ENCODE peak calls at places on chromosomes 12 and 14, in seven cellular contexts. W, U, Y, Z, O, J and D are unnamed samples.

GRCh38 chr14:34554540-34555250 is 15.2 kb upstream of the EAPP start:
- DNase-seq in W (no peak), U (peak), Y (no peak), Z (no peak), O (no peak), J (no peak), D (no peak)

GRCh38 chr12:42473130-42473529 is 116.4 kb downstream of the PRICKLE1 start:
- DNase-seq in W (no peak), U (peak), Y (no peak), Z (no peak), O (no peak), J (no peak), D (no peak)

GRCh38 chr14:69355955-69356321 is 42.2 kb downstream of the ERH start:
- DNase-seq in W (no peak), U (peak), Y (no peak), Z (no peak), O (no peak), J (no peak), D (no peak)

GRCh38 chr12:113149361-113150150 is at the start of gene CFAP73:
- DNase-seq in W (no peak), U (peak), Y (peak), Z (peak), O (peak), J (peak), D (no peak)

GRCh38 chr12:3012786-3013185 is 53.6 kb downstream of the TEAD4 start:
- DNase-seq in W (no peak), U (no peak), Y (no peak), Z (no peak), O (no peak), J (no peak), D (no peak)

GRCh38 chr14:105492051-105492965 is 1.3 kb downstream of the TEDC1 start:
- DNase-seq in W (peak), U (no peak), Y (no peak), Z (no peak), O (peak), J (no peak), D (peak)

GRCh38 chr14:58898655-58899316 is 261.0 kb downstream of the DACT1 start:
- DNase-seq in W (no peak), U (peak), Y (no peak), Z (no peak), O (no peak), J (no peak), D (no peak)

GRCh38 chr12:75889214-75889613 is 142.4 kb downstream of the PHLDA1 start:
- DNase-seq in W (no peak), U (no peak), Y (peak), Z (no peak), O (peak), J (no peak), D (no peak)

GRCh38 chr12:102474438-102475064 is 5.8 kb downstream of the IGF1 start:
- DNase-seq in W (no peak), U (peak), Y (no peak), Z (no peak), O (no peak), J (no peak), D (no peak)

GRCh38 chr12:132511516-132512196 is 21.7 kb downstream of the FBRSL1 start:
- DNase-seq in W (no peak), U (no peak), Y (no peak), Z (no peak), O (no peak), J (no peak), D (no peak)

GRCh38 chr14:106691601-106692291 is 1165.4 kb downstream of the TMEM121 start:
- DNase-seq in W (peak), U (no peak), Y (peak), Z (no peak), O (peak), J (no peak), D (peak)

GRCh38 chr14:81264011-81264410 is 43.3 kb upstream of the GTF2A1 start:
- DNase-seq in W (no peak), U (no peak), Y (no peak), Z (no peak), O (no peak), J (no peak), D (no peak)

GRCh38 chr14:50008562-50009355 is 107.6 kb downstream of the VCPKMT start:
- DNase-seq in W (no peak), U (no peak), Y (no peak), Z (no peak), O (no peak), J (no peak), D (no peak)

GRCh38 chr14:90788031-90788430 is 28.2 kb downstream of the TTC7B start:
- DNase-seq in W (no peak), U (no peak), Y (no peak), Z (peak), O (no peak), J (no peak), D (no peak)

GRCh38 chr14:106327234-106327633 is 800.9 kb downstream of the TMEM121 start:
- DNase-seq in W (no peak), U (no peak), Y (no peak), Z (no peak), O (no peak), J (no peak), D (no peak)

GRCh38 chr14:56172074-56172473 is 53.9 kb downstream of the PELI2 start:
- DNase-seq in W (no peak), U (no peak), Y (no peak), Z (no peak), O (no peak), J (no peak), D (no peak)

GRCh38 chr14:83164591-83164990 is 1630.9 kb upstream of the SEL1L start:
- DNase-seq in W (no peak), U (peak), Y (no peak), Z (no peak), O (no peak), J (no peak), D (no peak)

GRCh38 chr14:96098309-96098998 is 59.3 kb downstream of the C14orf132 start:
- DNase-seq in W (peak), U (peak), Y (peak), Z (peak), O (peak), J (peak), D (peak)

GRCh38 chr12:30754750-30755394 is at the start of gene CAPRIN2:
- DNase-seq in W (peak), U (peak), Y (peak), Z (peak), O (peak), J (peak), D (peak)

GRCh38 chr14:77037886-77038511 is 9.5 kb upstream of the IRF2BPL start:
- DNase-seq in W (no peak), U (no peak), Y (peak), Z (no peak), O (no peak), J (peak), D (no peak)

GRCh38 chr12:49998453-49998852 is 25.7 kb downstream of the AQP6 start:
- DNase-seq in W (no peak), U (no peak), Y (no peak), Z (no peak), O (no peak), J (no peak), D (no peak)

GRCh38 chr14:105844810-105845724 is 318.7 kb downstream of the TMEM121 start:
- DNase-seq in W (no peak), U (no peak), Y (no peak), Z (peak), O (no peak), J (no peak), D (no peak)